ENCODE peak calls at places on chromosomes 11 and 22, in seven cellular contexts. One of them, this sample, is unnamed. For H3K4me1, the result is how much of the 10 kb centered on the place peaks cover.

GRCh38 chr11:68693484-68693882 is 9.1 kb downstream of the GAL start:
- DNase-seq in vagina: no peak
- DNase-seq in tibial nerve: no peak
- DNase-seq in SK-N-SH: no peak
- DNase-seq in thoracic aorta: no peak
- DNase-seq in pancreas: no peak
- DNase-seq in esophagus muscularis mucosa: no peak
- DNase-seq in this sample: no peak

GRCh38 chr22:45525480-45525879 is 22.8 kb downstream of the FBLN1 start:
- DNase-seq in vagina: no peak
- DNase-seq in tibial nerve: no peak
- DNase-seq in SK-N-SH: no peak
- DNase-seq in thoracic aorta: no peak
- DNase-seq in pancreas: no peak
- DNase-seq in esophagus muscularis mucosa: no peak
- DNase-seq in this sample: no peak

GRCh38 chr11:73388241-73389133 is 12.3 kb downstream of the RELT start:
- DNase-seq in vagina: no peak
- DNase-seq in tibial nerve: no peak
- DNase-seq in SK-N-SH: no peak
- DNase-seq in thoracic aorta: no peak
- DNase-seq in pancreas: no peak
- DNase-seq in esophagus muscularis mucosa: no peak
- DNase-seq in this sample: peak

GRCh38 chr11:124402326-124402922 is 3.6 kb upstream of the OR8B3 start:
- DNase-seq in vagina: no peak
- DNase-seq in tibial nerve: no peak
- DNase-seq in SK-N-SH: peak
- DNase-seq in thoracic aorta: peak
- DNase-seq in pancreas: peak
- DNase-seq in esophagus muscularis mucosa: peak
- DNase-seq in this sample: peak

GRCh38 chr11:96464695-96465307 is 75.0 kb downstream of the JRKL start:
- DNase-seq in vagina: no peak
- DNase-seq in tibial nerve: no peak
- DNase-seq in SK-N-SH: peak
- DNase-seq in thoracic aorta: no peak
- DNase-seq in pancreas: no peak
- DNase-seq in esophagus muscularis mucosa: no peak
- DNase-seq in this sample: no peak

GRCh38 chr11:110134120-110134519 is 40.9 kb downstream of the ZC3H12C start:
- DNase-seq in vagina: no peak
- DNase-seq in tibial nerve: no peak
- DNase-seq in SK-N-SH: no peak
- DNase-seq in thoracic aorta: no peak
- DNase-seq in pancreas: no peak
- DNase-seq in esophagus muscularis mucosa: no peak
- DNase-seq in this sample: no peak

GRCh38 chr11:45071232-45071631 is 75.2 kb upstream of the PRDM11 start:
- DNase-seq in vagina: no peak
- DNase-seq in tibial nerve: no peak
- DNase-seq in SK-N-SH: no peak
- DNase-seq in thoracic aorta: no peak
- DNase-seq in pancreas: no peak
- DNase-seq in esophagus muscularis mucosa: no peak
- DNase-seq in this sample: no peak

GRCh38 chr11:5696210-5696609 is 6.6 kb downstream of the TRIM22 start:
- DNase-seq in vagina: no peak
- DNase-seq in tibial nerve: no peak
- DNase-seq in SK-N-SH: no peak
- DNase-seq in thoracic aorta: no peak
- DNase-seq in pancreas: no peak
- DNase-seq in esophagus muscularis mucosa: no peak
- DNase-seq in this sample: no peak

GRCh38 chr11:113884361-113884836 is 9.0 kb upstream of the USP28 start:
- DNase-seq in vagina: no peak
- DNase-seq in tibial nerve: no peak
- DNase-seq in SK-N-SH: no peak
- DNase-seq in thoracic aorta: no peak
- DNase-seq in pancreas: no peak
- DNase-seq in esophagus muscularis mucosa: no peak
- DNase-seq in this sample: no peak

GRCh38 chr22:43349636-43350035 is 6.5 kb upstream of the SCUBE1 start:
- DNase-seq in vagina: no peak
- DNase-seq in tibial nerve: no peak
- DNase-seq in SK-N-SH: no peak
- DNase-seq in thoracic aorta: no peak
- DNase-seq in pancreas: no peak
- DNase-seq in esophagus muscularis mucosa: no peak
- DNase-seq in this sample: no peak

GRCh38 chr11:12195773-12196172 is 85.4 kb downstream of the MICAL2 start:
- DNase-seq in vagina: no peak
- DNase-seq in tibial nerve: no peak
- DNase-seq in SK-N-SH: no peak
- DNase-seq in thoracic aorta: no peak
- DNase-seq in pancreas: no peak
- DNase-seq in esophagus muscularis mucosa: no peak
- DNase-seq in this sample: no peak

GRCh38 chr11:36249271-36249670 is 40.0 kb downstream of the COMMD9 start:
- DNase-seq in vagina: no peak
- DNase-seq in tibial nerve: no peak
- DNase-seq in SK-N-SH: no peak
- DNase-seq in thoracic aorta: no peak
- DNase-seq in pancreas: no peak
- DNase-seq in esophagus muscularis mucosa: no peak
- DNase-seq in this sample: no peak

GRCh38 chr11:113664069-113664980 is 41.8 kb downstream of the TMPRSS5 start:
- DNase-seq in vagina: no peak
- DNase-seq in tibial nerve: no peak
- DNase-seq in SK-N-SH: no peak
- DNase-seq in thoracic aorta: no peak
- DNase-seq in pancreas: no peak
- DNase-seq in esophagus muscularis mucosa: no peak
- DNase-seq in this sample: no peak

GRCh38 chr11:116352881-116353280 is 419.9 kb downstream of the BUD13 start:
- DNase-seq in vagina: no peak
- DNase-seq in tibial nerve: no peak
- DNase-seq in SK-N-SH: no peak
- DNase-seq in thoracic aorta: no peak
- DNase-seq in pancreas: peak
- DNase-seq in esophagus muscularis mucosa: no peak
- DNase-seq in this sample: no peak

GRCh38 chr11:9061807-9062206 is 29.6 kb downstream of the SCUBE2 start:
- DNase-seq in vagina: no peak
- DNase-seq in tibial nerve: no peak
- DNase-seq in SK-N-SH: no peak
- DNase-seq in thoracic aorta: no peak
- DNase-seq in pancreas: no peak
- DNase-seq in esophagus muscularis mucosa: no peak
- DNase-seq in this sample: no peak
- TF ChIP-seq CTCF in vagina: no peak
- TF ChIP-seq CTCF in tibial nerve: no peak
- TF ChIP-seq CTCF in SK-N-SH: no peak
- TF ChIP-seq CTCF in thoracic aorta: no peak
- TF ChIP-seq CTCF in pancreas: no peak
- TF ChIP-seq CTCF in esophagus muscularis mucosa: no peak
- TF ChIP-seq CTCF in this sample: no peak

GRCh38 chr11:43574949-43575915 is 105.3 kb upstream of the HSD17B12 start:
- DNase-seq in vagina: no peak
- DNase-seq in tibial nerve: no peak
- DNase-seq in SK-N-SH: peak
- DNase-seq in thoracic aorta: no peak
- DNase-seq in pancreas: no peak
- DNase-seq in esophagus muscularis mucosa: no peak
- DNase-seq in this sample: peak
- H3K4me3 ChIP-seq in vagina: peak
- H3K4me3 ChIP-seq in tibial nerve: peak
- H3K4me3 ChIP-seq in SK-N-SH: peak
- H3K4me3 ChIP-seq in thoracic aorta: peak
- H3K4me3 ChIP-seq in pancreas: no peak
- H3K4me3 ChIP-seq in esophagus muscularis mucosa: peak
- H3K4me3 ChIP-seq in this sample: peak

GRCh38 chr11:62540804-62541671 is 5.6 kb downstream of the AHNAK start:
- DNase-seq in vagina: no peak
- DNase-seq in tibial nerve: no peak
- DNase-seq in SK-N-SH: no peak
- DNase-seq in thoracic aorta: no peak
- DNase-seq in pancreas: no peak
- DNase-seq in esophagus muscularis mucosa: no peak
- DNase-seq in this sample: peak
- H3K4me1 ChIP-seq in vagina: half or more
- H3K4me1 ChIP-seq in tibial nerve: half or more
- H3K4me1 ChIP-seq in SK-N-SH: under half
- H3K4me1 ChIP-seq in thoracic aorta: half or more
- H3K4me1 ChIP-seq in pancreas: under half
- H3K4me1 ChIP-seq in esophagus muscularis mucosa: half or more
- H3K4me1 ChIP-seq in this sample: half or more

DNA sequence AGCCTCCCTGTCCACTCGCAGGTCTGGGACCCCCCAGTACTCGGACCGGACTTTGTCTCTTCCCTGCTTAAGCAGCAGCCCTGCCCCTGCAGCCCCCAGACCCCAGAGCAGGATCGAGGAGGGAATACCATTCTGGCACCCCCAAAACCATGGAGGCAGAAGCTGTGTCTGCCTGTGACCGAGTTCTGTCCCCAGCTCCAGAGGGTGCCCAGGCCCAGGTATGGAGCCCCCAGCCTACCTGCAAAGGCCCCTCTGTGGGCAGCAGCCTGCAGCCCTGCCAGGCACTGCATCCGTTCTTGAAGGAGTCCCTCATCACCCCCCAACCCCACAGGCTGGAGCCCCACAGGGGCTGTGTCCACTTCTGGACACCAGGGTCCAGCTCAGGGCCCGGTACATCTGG is 163.8 kb downstream of the BRD1 start:
- DNase-seq in vagina: no peak
- DNase-seq in tibial nerve: no peak
- DNase-seq in SK-N-SH: no peak
- DNase-seq in thoracic aorta: no peak
- DNase-seq in pancreas: no peak
- DNase-seq in esophagus muscularis mucosa: no peak
- DNase-seq in this sample: no peak
- TF ChIP-seq CTCF in vagina: no peak
- TF ChIP-seq CTCF in tibial nerve: no peak
- TF ChIP-seq CTCF in SK-N-SH: no peak
- TF ChIP-seq CTCF in thoracic aorta: no peak
- TF ChIP-seq CTCF in pancreas: no peak
- TF ChIP-seq CTCF in esophagus muscularis mucosa: no peak
- TF ChIP-seq CTCF in this sample: no peak

GRCh38 chr11:15941206-15941770 is 415.1 kb downstream of the SOX6 start:
- DNase-seq in vagina: peak
- DNase-seq in tibial nerve: peak
- DNase-seq in SK-N-SH: peak
- DNase-seq in thoracic aorta: no peak
- DNase-seq in pancreas: peak
- DNase-seq in esophagus muscularis mucosa: peak
- DNase-seq in this sample: peak
- H3K4me3 ChIP-seq in vagina: no peak
- H3K4me3 ChIP-seq in tibial nerve: no peak
- H3K4me3 ChIP-seq in SK-N-SH: peak
- H3K4me3 ChIP-seq in thoracic aorta: no peak
- H3K4me3 ChIP-seq in pancreas: no peak
- H3K4me3 ChIP-seq in esophagus muscularis mucosa: no peak
- H3K4me3 ChIP-seq in this sample: peak

This sample was measured in left ventricle myocardium inferior.